ENCODE peak calls at places on chromosomes 6 and 20, in six cellular contexts. N is WERI-Rb-1, X is adrenal gland, C is body of pancreas, W is mucosa of descending colon, E is left ventricle myocardium inferior. I is an unnamed sample.
A peak's percentile ranks its signal among the peaks of the same experiment; 100 is the strongest.

GRCh38 chr6:55868910-55869479 is 6.4 kb downstream of the BMP5 start:
- DNase-seq in C (no peak), N (no peak), X (no peak), E (no peak), W (no peak), I (no peak)

GRCh38 chr6:100719883-100720682 is 161.0 kb downstream of the ASCC3 start:
- DNase-seq in N (no peak), W (no peak), E (no peak), C (no peak), X (no peak), I (no peak)

GRCh38 chr6:155380666-155381332 is 66.5 kb upstream of the TFB1M start:
- DNase-seq in E (no peak), C (no peak), N (no peak), W (no peak), X (no peak), I (no peak)

GRCh38 chr6:106534564-106534982 is 94.7 kb downstream of the RTN4IP1 start:
- DNase-seq in E (no peak), W (no peak), X (no peak), C (no peak), N (no peak), I (no peak)

GRCh38 chr6:106975699-106976032 is 1.1 kb upstream of the CD24 start:
- DNase-seq in N (no peak), C (no peak), X (no peak), E (no peak), W (no peak), I (no peak)

GRCh38 chr6:31776961-31777666 is at the start of gene VWA7:
- DNase-seq in C (peak; percentile 89), N (peak; percentile 80), E (peak; percentile 68), W (peak; percentile 84), X (peak; percentile 60), I (no peak)

GRCh38 chr6:132725471-132725870 is 11.6 kb upstream of the VNN1 start:
- DNase-seq in E (no peak), N (no peak), C (no peak), W (no peak), X (no peak), I (no peak)

GRCh38 chr20:1868856-1869255 is 26.4 kb upstream of the SIRPA start:
- DNase-seq in N (no peak), X (peak; percentile 85), E (no peak), W (no peak), C (no peak), I (no peak)

GRCh38 chr6:108164815-108165706 is 761 bp upstream of the NR2E1 start:
- DNase-seq in N (peak; percentile 65), W (no peak), X (no peak), C (no peak), E (no peak), I (no peak)

GRCh38 chr6:24856954-24857670 is 58.4 kb upstream of the ARMH2 start:
- DNase-seq in C (no peak), N (no peak), X (no peak), W (no peak), E (no peak), I (no peak)

GRCh38 chr6:31169123-31169857 is 1.2 kb downstream of the POU5F1 start:
- DNase-seq in W (no peak), C (no peak), X (no peak), N (no peak), E (no peak), I (no peak)

GRCh38 chr6:44265003-44265842 is at the start of gene NFKBIE:
- DNase-seq in E (peak; percentile 97), C (peak; percentile 97), N (peak; percentile 99), X (peak; percentile 96), W (peak; percentile 98), I (peak; percentile 50)

GRCh38 chr20:41174373-41174772 is 37.0 kb downstream of the PLCG1 start:
- DNase-seq in X (peak; percentile 22), E (no peak), W (no peak), C (no peak), N (peak; percentile 3), I (no peak)

GRCh38 chr6:25583099-25583498 is 68.9 kb upstream of the SCGN start:
- DNase-seq in X (no peak), N (no peak), W (no peak), E (no peak), C (no peak), I (no peak)

GRCh38 chr6:133314951-133315350 is 73.8 kb downstream of the EYA4 start:
- DNase-seq in N (no peak), W (no peak), X (no peak), E (no peak), C (no peak), I (no peak)

GRCh38 chr6:121748850-121749249 is 313.4 kb downstream of the GJA1 start:
- DNase-seq in C (no peak), X (no peak), N (no peak), E (no peak), W (no peak), I (no peak)

GRCh38 chr20:25216199-25216945 is 20.9 kb downstream of the ENTPD6 start:
- DNase-seq in X (no peak), C (no peak), E (no peak), N (no peak), W (no peak), I (no peak)

DNA sequence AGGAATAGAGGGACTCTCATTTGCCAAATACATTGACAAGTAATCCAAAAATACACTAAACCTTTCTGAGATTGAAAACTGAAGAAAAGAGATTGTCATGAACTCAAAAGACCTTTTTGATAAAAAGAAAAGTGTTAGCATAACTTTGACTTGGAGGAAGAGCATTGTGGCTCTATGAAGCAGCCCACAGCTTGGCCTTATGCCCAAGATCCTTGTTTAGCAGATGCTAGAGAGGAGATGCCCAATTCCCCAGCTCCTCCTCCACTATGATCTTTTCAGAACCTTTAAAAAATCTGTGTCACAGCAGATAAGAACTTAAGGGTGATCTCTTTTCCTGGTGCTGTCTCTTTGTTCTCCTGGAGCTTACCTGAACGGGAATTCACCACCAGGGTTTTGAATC is 35.8 kb upstream of the IGF2R start:
- DNase-seq in W (no peak), E (no peak), N (no peak), C (no peak), X (no peak), I (no peak)
- TF ChIP-seq CTCF in W (no peak), E (no peak), N (no peak), C (no peak), X (no peak), I (no peak)

DNA sequence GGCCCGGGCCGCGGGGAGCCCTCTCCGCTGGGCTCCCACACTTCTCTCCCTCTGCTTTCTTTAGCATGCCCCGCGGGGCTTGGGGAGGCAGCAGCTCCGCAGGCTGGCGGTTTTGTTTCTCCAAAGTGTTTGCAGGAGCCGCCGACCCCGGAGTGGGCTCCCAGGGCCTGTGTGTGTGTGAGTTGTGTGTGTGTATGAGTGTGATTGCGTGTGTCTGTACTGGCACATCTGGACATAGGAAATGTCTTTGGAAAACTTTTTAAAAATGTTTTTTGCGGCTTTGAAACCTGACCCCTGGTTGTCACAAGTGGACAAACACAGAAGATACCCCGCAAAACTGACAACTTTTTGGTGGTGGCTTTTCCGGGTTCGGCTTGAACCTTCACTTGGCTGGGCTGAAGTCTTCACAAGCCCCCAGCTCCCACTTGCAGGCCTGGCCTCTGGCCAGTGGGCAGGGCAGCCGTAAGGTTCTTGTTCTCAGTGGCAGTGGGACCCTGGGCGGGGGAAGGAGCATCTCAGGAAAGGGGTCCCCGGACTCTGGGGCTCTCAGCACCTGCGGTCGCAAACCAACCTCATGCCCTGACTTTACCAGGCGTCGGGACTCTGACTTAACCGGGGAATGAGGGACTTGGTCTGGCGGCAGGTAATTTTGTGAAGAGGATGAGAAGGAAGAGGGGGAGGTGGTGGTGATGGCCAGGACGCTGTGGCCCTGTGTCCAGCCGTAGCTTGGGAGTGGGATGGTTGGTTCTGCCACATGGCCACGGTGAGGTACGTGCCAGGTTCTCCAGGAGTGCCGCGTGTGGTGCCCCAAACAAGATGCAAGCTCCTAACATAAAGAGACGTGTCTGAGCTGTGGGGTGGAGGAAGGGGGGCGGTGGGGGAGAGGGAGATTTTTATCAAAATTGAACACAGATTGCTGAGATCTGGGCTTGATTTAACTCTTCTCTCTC is 600 bp downstream of the DAAM2 start:
- DNase-seq in E (no peak), W (peak; percentile 28), C (peak; percentile 10), N (no peak), X (no peak), I (no peak)
- H3K4me3 ChIP-seq in E (peak overlapping the region; percentile 78), W (peak overlapping the region; percentile 9), C (peak overlapping the region; percentile 24), N (peak overlapping the region; percentile 39), X (peak overlapping the region; percentile 69), I (peak overlapping the region; percentile 69)

DNA sequence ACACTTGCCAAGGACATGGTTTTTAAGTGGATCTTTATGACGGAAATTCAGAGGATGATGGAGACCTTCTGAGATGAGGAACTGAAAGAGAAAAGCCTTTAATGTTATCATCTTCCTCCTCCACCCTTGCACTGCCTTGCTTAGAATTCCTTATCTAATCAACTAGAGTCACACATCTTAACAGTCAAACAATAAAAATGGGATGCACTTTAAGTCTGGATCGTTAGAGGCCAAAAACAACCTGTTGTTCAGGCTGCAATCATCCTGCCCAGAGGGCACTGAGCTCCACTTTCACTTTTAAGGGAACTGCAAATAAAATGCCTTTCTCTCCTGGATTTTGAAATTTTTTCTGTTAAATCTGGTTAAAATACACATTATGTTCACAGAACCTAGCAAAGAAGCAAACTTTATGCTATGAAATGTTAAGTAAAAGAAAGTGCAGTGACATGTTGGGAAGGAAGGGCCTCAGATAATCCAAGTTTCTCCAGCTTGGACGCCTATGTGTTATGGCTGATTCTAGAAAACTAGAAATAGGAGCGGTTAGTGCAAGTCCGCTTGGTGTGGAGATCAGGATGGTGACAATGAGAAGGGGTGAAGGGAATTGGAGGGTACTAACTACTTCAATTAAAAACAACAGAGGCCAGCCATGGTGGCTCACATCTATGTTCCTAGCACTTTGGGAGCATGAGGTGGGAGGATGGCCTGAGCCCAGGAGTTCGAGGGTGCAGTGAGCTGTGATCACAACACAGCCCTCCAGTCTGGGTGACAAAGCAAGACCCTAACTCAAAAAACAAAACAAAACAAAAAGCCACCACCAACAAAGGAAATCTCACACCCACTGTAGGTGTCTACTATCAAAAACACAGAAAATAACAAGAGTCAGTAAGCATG is 66.4 kb upstream of the KIF13A start:
- DNase-seq in N (no peak), X (no peak), E (no peak), C (no peak), W (no peak), I (no peak)
- TF ChIP-seq CTCF in N (no peak), X (no peak), E (no peak), C (no peak), W (no peak), I (no peak)

GRCh38 chr20:50348118-50348517 is 157.5 kb downstream of the CEBPB start:
- DNase-seq in E (peak; percentile 58), W (no peak), C (peak; percentile 85), X (peak; percentile 72), N (no peak), I (no peak)

GRCh38 chr20:50350510-50351249 is 159.5 kb upstream of the PTPN1 start:
- DNase-seq in E (no peak), C (no peak), X (no peak), N (no peak), W (no peak), I (no peak)

GRCh38 chr20:50354690-50355592 is 155.2 kb upstream of the PTPN1 start:
- DNase-seq in W (no peak), E (no peak), C (no peak), N (no peak), X (no peak), I (no peak)

GRCh38 chr20:50353289-50353961 is 156.8 kb upstream of the PTPN1 start:
- DNase-seq in N (no peak), X (no peak), C (no peak), E (peak; percentile 51), W (no peak), I (no peak)

DNA sequence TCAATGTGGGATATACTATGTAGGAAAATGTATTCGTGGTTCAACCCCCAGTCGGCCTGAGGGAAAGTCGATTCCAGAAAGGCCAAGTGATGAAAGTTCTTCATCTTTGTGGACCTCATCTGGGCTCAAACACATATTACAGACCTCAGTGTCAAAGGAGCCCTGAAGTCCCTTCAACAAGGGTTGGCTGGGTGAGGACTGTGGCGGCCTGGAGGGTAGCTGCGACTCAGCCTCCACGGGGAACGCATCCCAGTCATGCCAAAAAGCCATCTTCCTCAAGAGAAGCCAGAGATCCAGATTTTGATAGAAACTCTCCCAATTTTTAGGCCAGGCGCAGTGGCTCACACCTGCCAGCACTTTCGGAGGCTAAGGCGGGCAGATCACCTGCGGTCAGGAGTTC is 158.6 kb upstream of the PTPN1 start:
- DNase-seq in E (no peak), N (no peak), X (no peak), C (no peak), W (no peak), I (no peak)
- H3K4me3 ChIP-seq in E (no peak overlapping the region), N (no peak overlapping the region), X (no peak overlapping the region), C (no peak overlapping the region), W (no peak overlapping the region), I (no peak overlapping the region)

I was measured in AG04449.